ENCODE peak calls at places on chromosomes 5 and 9, in six cellular contexts. U, C, P, D, F and A are unnamed samples.

GRCh38 chr5:1789838-1790462 is 9.7 kb downstream of the MRPL36 start:
- DNase-seq in F (no peak), P (peak; percentile 53), C (no peak), D (no peak), U (peak; percentile 46), A (no peak)

GRCh38 chr5:130875673-130876072 is 289.4 kb downstream of the HINT1 start:
- DNase-seq in D (no peak), C (no peak), P (no peak), F (no peak), U (no peak), A (no peak)

GRCh38 chr5:61599370-61600140 is 267.5 kb downstream of the ZSWIM6 start:
- DNase-seq in F (no peak), D (no peak), U (no peak), P (no peak), C (no peak), A (no peak)

GRCh38 chr5:38533286-38534121 is 22.9 kb downstream of the LIFR start:
- DNase-seq in F (no peak), U (no peak), D (no peak), C (no peak), P (no peak), A (no peak)

GRCh38 chr9:134066546-134066922 is 1.3 kb downstream of the BRD3 start:
- DNase-seq in P (no peak), D (no peak), U (no peak), F (peak; percentile 51), C (no peak), A (no peak)

GRCh38 chr5:107218457-107219193 is 452.1 kb downstream of the EFNA5 start:
- DNase-seq in C (no peak), F (no peak), P (no peak), U (no peak), D (no peak), A (no peak)

GRCh38 chr9:118961857-118962256 is 407.4 kb downstream of the BRINP1 start:
- DNase-seq in D (no peak), P (no peak), C (no peak), F (no peak), U (no peak), A (no peak)

GRCh38 chr5:124724357-124725039 is 21.9 kb downstream of the ZNF608 start:
- DNase-seq in F (no peak), C (no peak), D (no peak), P (no peak), U (no peak), A (no peak)

GRCh38 chr5:14503017-14503680 is 78.4 kb upstream of the OTULINL start:
- DNase-seq in P (no peak), C (no peak), F (no peak), U (no peak), D (no peak), A (no peak)

GRCh38 chr9:98333703-98334582 is 78.5 kb upstream of the TBC1D2 start:
- DNase-seq in D (no peak), F (no peak), C (no peak), U (no peak), P (no peak), A (no peak)

GRCh38 chr5:81962041-81962440 is 9.8 kb upstream of the ATG10 start:
- DNase-seq in D (no peak), F (no peak), P (no peak), U (no peak), C (no peak), A (no peak)

GRCh38 chr5:39584921-39585320 is 160.1 kb upstream of the DAB2 start:
- DNase-seq in C (no peak), F (no peak), U (no peak), P (no peak), D (no peak), A (no peak)

GRCh38 chr5:39215857-39216256 is 3.5 kb downstream of the FYB1 start:
- DNase-seq in F (no peak), C (no peak), D (no peak), U (no peak), P (no peak), A (no peak)

GRCh38 chr9:18976368-18977238 is 56.4 kb downstream of the SAXO1 start:
- DNase-seq in C (no peak), P (no peak), F (peak; percentile 13), U (no peak), D (no peak), A (no peak)

GRCh38 chr5:78613151-78613533 is 35.4 kb downstream of the LHFPL2 start:
- DNase-seq in F (no peak), U (no peak), C (no peak), D (no peak), P (no peak), A (no peak)

GRCh38 chr5:158832096-158832495 is 267.6 kb downstream of the EBF1 start:
- DNase-seq in C (no peak), U (no peak), D (no peak), F (no peak), P (no peak), A (no peak)

GRCh38 chr5:149667084-149667826 is 62.9 kb upstream of the PPARGC1B start:
- DNase-seq in U (no peak), C (peak; percentile 42), F (peak; percentile 69), P (no peak), D (no peak), A (no peak)

GRCh38 chr5:121251954-121252353 is 599.7 kb upstream of the FTMT start:
- DNase-seq in F (no peak), C (no peak), U (no peak), D (no peak), P (no peak), A (no peak)

GRCh38 chr9:6779417-6780241 is 21.9 kb downstream of the KDM4C start:
- DNase-seq in C (peak; percentile 13), D (no peak), U (peak; percentile 8), F (peak; percentile 64), P (no peak), A (no peak)

GRCh38 chr5:117776977-117777376 is 1202.4 kb upstream of the SEMA6A start:
- DNase-seq in U (no peak), C (no peak), P (no peak), F (no peak), D (no peak), A (no peak)

GRCh38 chr5:36683821-36684434 is 77.5 kb downstream of the SLC1A3 start:
- DNase-seq in C (no peak), F (peak; percentile 86), U (peak; percentile 70), D (no peak), P (peak; percentile 82), A (no peak)

GRCh38 chr5:20050262-20050661 is 62.3 kb upstream of the CDH18 start:
- DNase-seq in F (no peak), D (no peak), U (no peak), P (no peak), C (no peak), A (no peak)

GRCh38 chr5:39267185-39267584 is 47.8 kb upstream of the FYB1 start:
- DNase-seq in P (no peak), U (no peak), F (no peak), C (no peak), D (no peak), A (no peak)

GRCh38 chr5:37400501-37400900 is 21.4 kb downstream of the WDR70 start:
- DNase-seq in P (no peak), F (no peak), U (no peak), D (no peak), C (no peak), A (no peak)

GRCh38 chr5:93807860-93808259 is 66.5 kb upstream of the POU5F2 start:
- DNase-seq in C (no peak), P (no peak), U (no peak), F (no peak), D (no peak), A (no peak)

GRCh38 chr5:41346609-41347008 is 133.3 kb upstream of the C6 start:
- DNase-seq in F (no peak), U (no peak), D (no peak), P (no peak), C (no peak), A (no peak)

GRCh38 chr5:124451721-124452383 is 294.6 kb downstream of the ZNF608 start:
- DNase-seq in D (no peak), F (no peak), C (no peak), U (no peak), P (no peak), A (no peak)

GRCh38 chr5:109250533-109251329 is 159.0 kb downstream of the PJA2 start:
- DNase-seq in D (no peak), U (no peak), P (no peak), F (no peak), C (no peak), A (no peak)
- H3K4me3 ChIP-seq in D (no peak overlapping the region), U (no peak overlapping the region), P (no peak overlapping the region), F (no peak overlapping the region), C (no peak overlapping the region), A (no peak overlapping the region)

GRCh38 chr9:114385412-114386181 is 2.2 kb downstream of the AKNA start:
- DNase-seq in F (no peak), D (no peak), C (peak; percentile 89), U (peak; percentile 89), P (peak; percentile 87), A (peak; percentile 92)

GRCh38 chr9:114384836-114385411 is 2.9 kb downstream of the AKNA start:
- DNase-seq in D (no peak), F (no peak), U (no peak), P (no peak), C (no peak), A (no peak)

GRCh38 chr9:114387678-114388431 is at the start of gene AKNA:
- DNase-seq in U (peak; percentile 92), D (no peak), P (peak; percentile 92), F (no peak), C (peak; percentile 86), A (peak; percentile 92)

GRCh38 chr9:114386886-114387677 is 700 bp downstream of the AKNA start:
- DNase-seq in F (no peak), C (peak; percentile 76), U (peak; percentile 81), P (no peak), D (no peak), A (peak; percentile 86)

GRCh38 chr9:114386361-114386885 is 1.4 kb downstream of the AKNA start:
- DNase-seq in F (no peak), U (no peak), C (no peak), D (no peak), P (no peak), A (no peak)
- H3K36me3 ChIP-seq in F (no peaks in the 10 kb centered on the region), U (no peaks in the 10 kb centered on the region), C (no peaks in the 10 kb centered on the region), D (no peaks in the 10 kb centered on the region), P (no peaks in the 10 kb centered on the region), A (no peaks in the 10 kb centered on the region)

GRCh38 chr9:136721339-136722092 is 9.1 kb downstream of the DIPK1B start:
- DNase-seq in F (no peak), D (no peak), C (no peak), U (no peak), P (no peak), A (peak; percentile 75)
- TF ChIP-seq POLR2AphosphoS5 in F (peak; percentile 11), D (peak; percentile 44), C (peak; percentile 29), U (peak; percentile 14), P (no peak), A (peak; percentile 74)

GRCh38 chr5:198941-199820 is 7.9 kb downstream of the LRRC14B start:
- DNase-seq in C (no peak), D (no peak), F (peak; percentile 32), U (no peak), P (peak; percentile 69), A (no peak)

GRCh38 chr5:203246-203645 is 12.0 kb downstream of the LRRC14B start:
- DNase-seq in U (no peak), D (no peak), C (no peak), P (no peak), F (no peak), A (no peak)

GRCh38 chr5:200985-201384 is 9.7 kb downstream of the LRRC14B start:
- DNase-seq in D (no peak), C (no peak), P (no peak), F (no peak), U (no peak), A (no peak)

GRCh38 chr5:199821-200645 is 8.7 kb downstream of the LRRC14B start:
- DNase-seq in U (no peak), F (no peak), P (peak; percentile 61), C (no peak), D (no peak), A (no peak)

GRCh38 chr5:201672-202071 is 10.4 kb downstream of the LRRC14B start:
- DNase-seq in F (no peak), U (no peak), C (no peak), D (no peak), P (no peak), A (no peak)
- H3K4me3 ChIP-seq in F (no peak overlapping the region), U (no peak overlapping the region), C (no peak overlapping the region), D (no peak overlapping the region), P (no peak overlapping the region), A (no peak overlapping the region)